ENCODE peak calls at places on chromosome 14, in six cellular contexts. One of them, this sample, is unnamed.

GRCh38 chr14:70032447-70032846 is 153.2 kb downstream of the SMOC1 start:
- DNase-seq in effector CD8-positive, alpha-beta T cell: no peak
- DNase-seq in SW480: peak; percentile 85
- DNase-seq in fibroblast of pulmonary artery: no peak
- DNase-seq in activated T-helper 1 cell treated with Interleukin-2 at 50 U/mL for 16 hours: no peak
- DNase-seq in AG09309: no peak
- DNase-seq in this sample: no peak

GRCh38 chr14:85037411-85037810 is 492.5 kb upstream of the FLRT2 start:
- DNase-seq in activated T-helper 1 cell treated with Interleukin-2 at 50 U/mL for 16 hours: no peak
- DNase-seq in SW480: no peak
- DNase-seq in effector CD8-positive, alpha-beta T cell: no peak
- DNase-seq in fibroblast of pulmonary artery: no peak
- DNase-seq in AG09309: no peak
- DNase-seq in this sample: no peak

GRCh38 chr14:66540038-66540437 is 32.1 kb downstream of the GPHN start:
- DNase-seq in fibroblast of pulmonary artery: no peak
- DNase-seq in activated T-helper 1 cell treated with Interleukin-2 at 50 U/mL for 16 hours: no peak
- DNase-seq in effector CD8-positive, alpha-beta T cell: no peak
- DNase-seq in AG09309: no peak
- DNase-seq in SW480: no peak
- DNase-seq in this sample: no peak

GRCh38 chr14:103247169-103247606 is 86.8 kb upstream of the EIF5 start:
- DNase-seq in SW480: no peak
- DNase-seq in activated T-helper 1 cell treated with Interleukin-2 at 50 U/mL for 16 hours: no peak
- DNase-seq in AG09309: no peak
- DNase-seq in fibroblast of pulmonary artery: peak; percentile 23
- DNase-seq in effector CD8-positive, alpha-beta T cell: no peak
- DNase-seq in this sample: no peak

GRCh38 chr14:89721991-89722390 is 232.5 kb downstream of the EFCAB11 start:
- DNase-seq in AG09309: no peak
- DNase-seq in effector CD8-positive, alpha-beta T cell: no peak
- DNase-seq in fibroblast of pulmonary artery: no peak
- DNase-seq in activated T-helper 1 cell treated with Interleukin-2 at 50 U/mL for 16 hours: no peak
- DNase-seq in SW480: no peak
- DNase-seq in this sample: no peak

GRCh38 chr14:32933943-32934890 is 4.5 kb upstream of the NPAS3 start:
- DNase-seq in effector CD8-positive, alpha-beta T cell: no peak
- DNase-seq in AG09309: no peak
- DNase-seq in SW480: no peak
- DNase-seq in activated T-helper 1 cell treated with Interleukin-2 at 50 U/mL for 16 hours: no peak
- DNase-seq in fibroblast of pulmonary artery: peak; percentile 23
- DNase-seq in this sample: no peak

GRCh38 chr14:70665448-70666363 is 24.0 kb downstream of the TTC9 start:
- DNase-seq in effector CD8-positive, alpha-beta T cell: no peak
- DNase-seq in activated T-helper 1 cell treated with Interleukin-2 at 50 U/mL for 16 hours: no peak
- DNase-seq in fibroblast of pulmonary artery: no peak
- DNase-seq in AG09309: no peak
- DNase-seq in SW480: peak; percentile 75
- DNase-seq in this sample: no peak

GRCh38 chr14:75589896-75590295 is 11.5 kb downstream of the FLVCR2 start:
- DNase-seq in AG09309: no peak
- DNase-seq in fibroblast of pulmonary artery: no peak
- DNase-seq in effector CD8-positive, alpha-beta T cell: no peak
- DNase-seq in activated T-helper 1 cell treated with Interleukin-2 at 50 U/mL for 16 hours: no peak
- DNase-seq in SW480: no peak
- DNase-seq in this sample: no peak

GRCh38 chr14:51472881-51473280 is 178.8 kb upstream of the FRMD6 start:
- DNase-seq in activated T-helper 1 cell treated with Interleukin-2 at 50 U/mL for 16 hours: no peak
- DNase-seq in fibroblast of pulmonary artery: no peak
- DNase-seq in SW480: no peak
- DNase-seq in effector CD8-positive, alpha-beta T cell: no peak
- DNase-seq in AG09309: no peak
- DNase-seq in this sample: no peak

GRCh38 chr14:24535737-24536136 is 27.7 kb upstream of the CMA1 start:
- DNase-seq in SW480: no peak
- DNase-seq in AG09309: no peak
- DNase-seq in effector CD8-positive, alpha-beta T cell: no peak
- DNase-seq in fibroblast of pulmonary artery: no peak
- DNase-seq in activated T-helper 1 cell treated with Interleukin-2 at 50 U/mL for 16 hours: no peak
- DNase-seq in this sample: no peak

GRCh38 chr14:69532561-69533335 is 41.9 kb downstream of the CCDC177 start:
- DNase-seq in effector CD8-positive, alpha-beta T cell: no peak
- DNase-seq in fibroblast of pulmonary artery: no peak
- DNase-seq in AG09309: no peak
- DNase-seq in activated T-helper 1 cell treated with Interleukin-2 at 50 U/mL for 16 hours: no peak
- DNase-seq in SW480: peak; percentile 11
- DNase-seq in this sample: no peak

GRCh38 chr14:81384900-81385299 is 15.2 kb downstream of the STON2 start:
- DNase-seq in AG09309: no peak
- DNase-seq in effector CD8-positive, alpha-beta T cell: no peak
- DNase-seq in activated T-helper 1 cell treated with Interleukin-2 at 50 U/mL for 16 hours: no peak
- DNase-seq in SW480: peak; percentile 80
- DNase-seq in fibroblast of pulmonary artery: no peak
- DNase-seq in this sample: no peak

GRCh38 chr14:59305231-59305630 is 116.8 kb downstream of the DAAM1 start:
- DNase-seq in AG09309: peak; percentile 52
- DNase-seq in effector CD8-positive, alpha-beta T cell: no peak
- DNase-seq in fibroblast of pulmonary artery: no peak
- DNase-seq in SW480: no peak
- DNase-seq in activated T-helper 1 cell treated with Interleukin-2 at 50 U/mL for 16 hours: no peak
- DNase-seq in this sample: no peak

GRCh38 chr14:72590577-72590976 is 303.3 kb downstream of the DPF3 start:
- DNase-seq in activated T-helper 1 cell treated with Interleukin-2 at 50 U/mL for 16 hours: no peak
- DNase-seq in SW480: no peak
- DNase-seq in fibroblast of pulmonary artery: no peak
- DNase-seq in effector CD8-positive, alpha-beta T cell: no peak
- DNase-seq in AG09309: no peak
- DNase-seq in this sample: no peak

GRCh38 chr14:61512026-61512425 is 183.3 kb upstream of the HIF1A start:
- DNase-seq in activated T-helper 1 cell treated with Interleukin-2 at 50 U/mL for 16 hours: no peak
- DNase-seq in fibroblast of pulmonary artery: peak; percentile 64
- DNase-seq in effector CD8-positive, alpha-beta T cell: no peak
- DNase-seq in AG09309: no peak
- DNase-seq in SW480: peak; percentile 66
- DNase-seq in this sample: no peak

GRCh38 chr14:64654072-64654899 is 49.9 kb upstream of the PLEKHG3 start:
- DNase-seq in activated T-helper 1 cell treated with Interleukin-2 at 50 U/mL for 16 hours: no peak
- DNase-seq in fibroblast of pulmonary artery: peak; percentile 72
- DNase-seq in effector CD8-positive, alpha-beta T cell: no peak
- DNase-seq in AG09309: peak; percentile 81
- DNase-seq in SW480: no peak
- DNase-seq in this sample: no peak

GRCh38 chr14:61258985-61259384 is 22.2 kb downstream of the TMEM30B start:
- DNase-seq in fibroblast of pulmonary artery: peak; percentile 30
- DNase-seq in AG09309: no peak
- DNase-seq in activated T-helper 1 cell treated with Interleukin-2 at 50 U/mL for 16 hours: no peak
- DNase-seq in effector CD8-positive, alpha-beta T cell: no peak
- DNase-seq in SW480: no peak
- DNase-seq in this sample: no peak

GRCh38 chr14:92832137-92832700 is 38.1 kb downstream of the GOLGA5 start:
- DNase-seq in AG09309: no peak
- DNase-seq in activated T-helper 1 cell treated with Interleukin-2 at 50 U/mL for 16 hours: no peak
- DNase-seq in effector CD8-positive, alpha-beta T cell: no peak
- DNase-seq in SW480: no peak
- DNase-seq in fibroblast of pulmonary artery: no peak
- DNase-seq in this sample: no peak

GRCh38 chr14:31867570-31867969 is 209.5 kb upstream of the ARHGAP5 start:
- DNase-seq in fibroblast of pulmonary artery: no peak
- DNase-seq in SW480: no peak
- DNase-seq in AG09309: no peak
- DNase-seq in effector CD8-positive, alpha-beta T cell: no peak
- DNase-seq in activated T-helper 1 cell treated with Interleukin-2 at 50 U/mL for 16 hours: no peak
- DNase-seq in this sample: no peak

GRCh38 chr14:95072310-95072709 is 85.0 kb downstream of the DICER1 start:
- DNase-seq in effector CD8-positive, alpha-beta T cell: no peak
- DNase-seq in AG09309: no peak
- DNase-seq in SW480: no peak
- DNase-seq in fibroblast of pulmonary artery: no peak
- DNase-seq in activated T-helper 1 cell treated with Interleukin-2 at 50 U/mL for 16 hours: no peak
- DNase-seq in this sample: no peak